ENCODE peak calls at places on chromosomes 13 and 19, in nine cellular contexts. H is fibroblast of lung; D is esophagus squamous epithelium; N is foreskin fibroblast; K is NCI-H748 treated with DMSO at 0.1 percent for 48 hours; J is activated T-cell treated with anti-CD3 and anti-CD28 coated beads, Interleukin-2, amount 50 U/mL, for 24 hours; B is anterior cingulate cortex; V is brain microvascular endothelial cell; L is mucosa of descending colon. Z is an unnamed sample.

GRCh38 chr19:50024719-50025021 is 502 bp downstream of the VRK3 start:
- DNase-seq in H (no peak), D (no peak), N (no peak), K (peak), J (no peak), B (no peak), V (no peak), L (no peak), Z (no peak)

GRCh38 chr13:95716231-95716630 is 39.3 kb downstream of the DNAJC3 start:
- DNase-seq in H (no peak), D (no peak), N (no peak), K (no peak), J (no peak), B (no peak), V (no peak), L (no peak), Z (no peak)

GRCh38 chr19:28028881-28029280 is 1184.1 kb downstream of the UQCRFS1 start:
- DNase-seq in H (no peak), D (no peak), N (no peak), K (no peak), J (no peak), B (no peak), V (no peak), L (no peak), Z (no peak)

GRCh38 chr13:101751488-101751887 is 299.0 kb downstream of the ITGBL1 start:
- DNase-seq in H (peak), D (no peak), N (peak), K (peak), J (no peak), B (no peak), V (peak), L (no peak), Z (no peak)

GRCh38 chr19:35856546-35857149 is at the start of gene KIRREL2:
- DNase-seq in H (no peak), D (no peak), N (peak), K (no peak), J (peak), B (no peak), V (no peak), L (no peak), Z (no peak)

GRCh38 chr13:74305876-74306275 is 171.7 kb upstream of the KLF12 start:
- DNase-seq in H (peak), D (no peak), N (peak), K (peak), J (no peak), B (no peak), V (no peak), L (no peak), Z (no peak)

GRCh38 chr13:93714171-93714570 is 487.6 kb downstream of the GPC6 start:
- DNase-seq in H (peak), D (no peak), N (peak), K (no peak), J (no peak), B (no peak), V (no peak), L (no peak), Z (no peak)

GRCh38 chr19:15123900-15124299 is 16.7 kb downstream of the SYDE1 start:
- DNase-seq in H (no peak), D (no peak), N (peak), K (no peak), J (peak), B (peak), V (no peak), L (no peak), Z (no peak)

GRCh38 chr19:36797786-36798108 is 25.1 kb upstream of the ZNF850 start:
- DNase-seq in H (no peak), D (no peak), N (no peak), K (no peak), J (no peak), B (no peak), V (no peak), L (no peak), Z (no peak)

GRCh38 chr19:45805719-45806118 is 9.4 kb downstream of the RSPH6A start:
- DNase-seq in H (no peak), D (no peak), N (no peak), K (no peak), J (no peak), B (no peak), V (no peak), L (no peak), Z (no peak)

GRCh38 chr19:35254341-35255297 is 5.8 kb downstream of the LSR start:
- DNase-seq in H (no peak), D (no peak), N (no peak), K (no peak), J (peak), B (no peak), V (no peak), L (no peak), Z (peak)

GRCh38 chr19:38152461-38153379 is 71.3 kb downstream of the DPF1 start:
- DNase-seq in H (peak), D (no peak), N (no peak), K (no peak), J (no peak), B (no peak), V (peak), L (no peak), Z (no peak)

GRCh38 chr13:111411186-111411858 is 90.9 kb downstream of the TEX29 start:
- DNase-seq in H (no peak), D (no peak), N (peak), K (no peak), J (no peak), B (no peak), V (no peak), L (no peak), Z (no peak)

GRCh38 chr19:54105796-54106195 is 3.1 kb downstream of the NDUFA3 start:
- DNase-seq in H (no peak), D (no peak), N (no peak), K (no peak), J (no peak), B (no peak), V (no peak), L (no peak), Z (no peak)

GRCh38 chr19:15642807-15643206 is 2.1 kb downstream of the CYP4F3 start:
- DNase-seq in H (no peak), D (no peak), N (no peak), K (no peak), J (no peak), B (no peak), V (no peak), L (no peak), Z (no peak)

GRCh38 chr13:23960566-23961156 is 63.4 kb upstream of the C1QTNF9B start:
- DNase-seq in H (peak), D (no peak), N (peak), K (peak), J (no peak), B (peak), V (peak), L (no peak), Z (no peak)

GRCh38 chr13:47004552-47004951 is 107.7 kb upstream of the HTR2A start:
- DNase-seq in H (peak), D (no peak), N (no peak), K (no peak), J (no peak), B (no peak), V (no peak), L (no peak), Z (no peak)

GRCh38 chr19:19064098-19064722 is 416 bp downstream of the SLC25A42 start:
- DNase-seq in H (no peak), D (peak), N (no peak), K (no peak), J (no peak), B (no peak), V (no peak), L (no peak), Z (no peak)

GRCh38 chr13:87172166-87172825 is 498.9 kb upstream of the SLITRK5 start:
- DNase-seq in H (peak), D (no peak), N (no peak), K (no peak), J (no peak), B (no peak), V (no peak), L (no peak), Z (no peak)

GRCh38 chr19:46486358-46486757 is 9.3 kb downstream of the PNMA8B start:
- DNase-seq in H (no peak), D (no peak), N (no peak), K (no peak), J (no peak), B (no peak), V (no peak), L (no peak), Z (no peak)

GRCh38 chr19:29676586-29676985 is 11.3 kb downstream of the PLEKHF1 start:
- DNase-seq in H (no peak), D (no peak), N (no peak), K (no peak), J (no peak), B (no peak), V (no peak), L (peak), Z (no peak)

GRCh38 chr13:110561335-110562033 is at the start of gene RAB20:
- DNase-seq in H (peak), D (peak), N (peak), K (peak), J (peak), B (peak), V (peak), L (peak), Z (peak)

GRCh38 chr13:111565400-111565799 is 245.0 kb downstream of the TEX29 start:
- DNase-seq in H (no peak), D (no peak), N (no peak), K (no peak), J (no peak), B (no peak), V (no peak), L (no peak), Z (no peak)

GRCh38 chr19:41174297-41174928 is 18.6 kb upstream of the CYP2S1 start:
- DNase-seq in H (no peak), D (no peak), N (no peak), K (no peak), J (no peak), B (no peak), V (no peak), L (peak), Z (no peak)

GRCh38 chr19:56153507-56153906 is 12.4 kb downstream of the ZNF444 start:
- DNase-seq in H (no peak), D (no peak), N (peak), K (no peak), J (no peak), B (no peak), V (no peak), L (no peak), Z (no peak)

Z was measured in uterus.